ENCODE peak calls at places on chromosomes 13 and 19, in five cellular contexts. One of them, this sample, is unnamed.

GRCh38 chr13:33455291-33455690 is 169.7 kb upstream of the STARD13 start:
- DNase-seq in H1: no peak
- DNase-seq in GM12865: no peak
- DNase-seq in HTR-8/SVneo: no peak
- DNase-seq in iris pigment epithelial cell: no peak
- DNase-seq in this sample: no peak

GRCh38 chr19:17125052-17125727 is 49.6 kb downstream of the MYO9B start:
- DNase-seq in GM12865: peak
- DNase-seq in iris pigment epithelial cell: peak
- DNase-seq in H1: no peak
- DNase-seq in HTR-8/SVneo: no peak
- DNase-seq in this sample: peak

GRCh38 chr19:1047696-1048147 is 7.8 kb downstream of the ABCA7 start:
- DNase-seq in iris pigment epithelial cell: no peak
- DNase-seq in HTR-8/SVneo: no peak
- DNase-seq in H1: peak
- DNase-seq in GM12865: no peak
- DNase-seq in this sample: no peak

GRCh38 chr19:16328824-16329482 is 4.3 kb downstream of the KLF2 start:
- DNase-seq in iris pigment epithelial cell: no peak
- DNase-seq in HTR-8/SVneo: no peak
- DNase-seq in GM12865: peak
- DNase-seq in H1: no peak
- DNase-seq in this sample: no peak

GRCh38 chr13:88622362-88622973 is 951.3 kb downstream of the SLITRK5 start:
- DNase-seq in HTR-8/SVneo: no peak
- DNase-seq in iris pigment epithelial cell: peak
- DNase-seq in H1: no peak
- DNase-seq in GM12865: peak
- DNase-seq in this sample: peak

GRCh38 chr13:93108111-93108581 is 118.5 kb upstream of the GPC6 start:
- DNase-seq in HTR-8/SVneo: no peak
- DNase-seq in H1: no peak
- DNase-seq in iris pigment epithelial cell: no peak
- DNase-seq in GM12865: no peak
- DNase-seq in this sample: peak

GRCh38 chr13:109971006-109971744 is 184.8 kb upstream of the IRS2 start:
- DNase-seq in H1: no peak
- DNase-seq in iris pigment epithelial cell: no peak
- DNase-seq in GM12865: no peak
- DNase-seq in HTR-8/SVneo: no peak
- DNase-seq in this sample: no peak

GRCh38 chr19:11381535-11382369 is 2.4 kb downstream of the EPOR start:
- DNase-seq in iris pigment epithelial cell: peak
- DNase-seq in GM12865: peak
- DNase-seq in H1: peak
- DNase-seq in HTR-8/SVneo: peak
- DNase-seq in this sample: peak

GRCh38 chr19:1624458-1624857 is 19.2 kb upstream of the UQCR11 start:
- DNase-seq in GM12865: peak
- DNase-seq in HTR-8/SVneo: peak
- DNase-seq in iris pigment epithelial cell: peak
- DNase-seq in H1: peak
- DNase-seq in this sample: peak

GRCh38 chr19:35266904-35267817 is 1.6 kb upstream of the USF2 start:
- DNase-seq in GM12865: peak
- DNase-seq in iris pigment epithelial cell: peak
- DNase-seq in HTR-8/SVneo: no peak
- DNase-seq in H1: peak
- DNase-seq in this sample: peak

GRCh38 chr13:49272296-49272695 is 24.6 kb downstream of the CDADC1 start:
- DNase-seq in GM12865: no peak
- DNase-seq in H1: no peak
- DNase-seq in HTR-8/SVneo: no peak
- DNase-seq in iris pigment epithelial cell: no peak
- DNase-seq in this sample: no peak

GRCh38 chr19:17170538-17171297 is 44.4 kb upstream of the USE1 start:
- DNase-seq in GM12865: peak
- DNase-seq in iris pigment epithelial cell: peak
- DNase-seq in H1: no peak
- DNase-seq in HTR-8/SVneo: no peak
- DNase-seq in this sample: no peak

GRCh38 chr13:44470623-44471562 is 97.3 kb downstream of the SERP2 start:
- DNase-seq in GM12865: peak
- DNase-seq in iris pigment epithelial cell: peak
- DNase-seq in H1: no peak
- DNase-seq in HTR-8/SVneo: no peak
- DNase-seq in this sample: peak

GRCh38 chr19:3970313-3970807 is 539 bp downstream of the DAPK3 start:
- DNase-seq in iris pigment epithelial cell: no peak
- DNase-seq in H1: no peak
- DNase-seq in GM12865: no peak
- DNase-seq in HTR-8/SVneo: no peak
- DNase-seq in this sample: no peak

GRCh38 chr19:35793381-35794165 is 18.2 kb downstream of the ARHGAP33 start:
- DNase-seq in iris pigment epithelial cell: no peak
- DNase-seq in H1: no peak
- DNase-seq in HTR-8/SVneo: no peak
- DNase-seq in GM12865: no peak
- DNase-seq in this sample: no peak

GRCh38 chr13:33793726-33794125 is 24.2 kb upstream of the RFC3 start:
- DNase-seq in GM12865: no peak
- DNase-seq in H1: no peak
- DNase-seq in iris pigment epithelial cell: no peak
- DNase-seq in HTR-8/SVneo: no peak
- DNase-seq in this sample: no peak

GRCh38 chr19:11361037-11361770 is 6.0 kb downstream of the PLPPR2 start:
- DNase-seq in GM12865: no peak
- DNase-seq in iris pigment epithelial cell: no peak
- DNase-seq in H1: peak
- DNase-seq in HTR-8/SVneo: no peak
- DNase-seq in this sample: no peak

GRCh38 chr13:39016789-39017188 is 21.1 kb downstream of the PROSER1 start:
- DNase-seq in iris pigment epithelial cell: peak
- DNase-seq in H1: no peak
- DNase-seq in HTR-8/SVneo: no peak
- DNase-seq in GM12865: peak
- DNase-seq in this sample: peak

GRCh38 chr13:42038661-42039456 is 9.6 kb upstream of the DGKH start:
- DNase-seq in H1: no peak
- DNase-seq in GM12865: no peak
- DNase-seq in HTR-8/SVneo: no peak
- DNase-seq in iris pigment epithelial cell: no peak
- DNase-seq in this sample: no peak

GRCh38 chr19:294819-295686 is 3.9 kb upstream of the PLPP2 start:
- DNase-seq in iris pigment epithelial cell: peak
- DNase-seq in HTR-8/SVneo: no peak
- DNase-seq in H1: peak
- DNase-seq in GM12865: peak
- DNase-seq in this sample: peak

GRCh38 chr13:32126298-32126697 is 94.7 kb downstream of the FRY start:
- DNase-seq in iris pigment epithelial cell: peak
- DNase-seq in H1: no peak
- DNase-seq in GM12865: no peak
- DNase-seq in HTR-8/SVneo: no peak
- DNase-seq in this sample: no peak

GRCh38 chr13:49620170-49620621 is 8.1 kb upstream of the ARL11 start:
- DNase-seq in iris pigment epithelial cell: no peak
- DNase-seq in H1: no peak
- DNase-seq in GM12865: peak
- DNase-seq in HTR-8/SVneo: no peak
- DNase-seq in this sample: no peak

GRCh38 chr19:48926909-48927308 is 6.6 kb upstream of the DHDH start:
- DNase-seq in HTR-8/SVneo: peak
- DNase-seq in iris pigment epithelial cell: peak
- DNase-seq in H1: no peak
- DNase-seq in GM12865: no peak
- DNase-seq in this sample: no peak

GRCh38 chr19:18878858-18879578 is 16.9 kb downstream of the CERS1 start:
- DNase-seq in H1: no peak
- DNase-seq in GM12865: no peak
- DNase-seq in iris pigment epithelial cell: no peak
- DNase-seq in HTR-8/SVneo: no peak
- DNase-seq in this sample: no peak

GRCh38 chr13:79194272-79194671 is 211.8 kb downstream of the RBM26 start:
- DNase-seq in GM12865: peak
- DNase-seq in HTR-8/SVneo: no peak
- DNase-seq in H1: no peak
- DNase-seq in iris pigment epithelial cell: no peak
- DNase-seq in this sample: peak

GRCh38 chr13:99657848-99658265 is 156.6 kb downstream of the TM9SF2 start:
- DNase-seq in iris pigment epithelial cell: peak
- DNase-seq in H1: peak
- DNase-seq in HTR-8/SVneo: no peak
- DNase-seq in GM12865: no peak
- DNase-seq in this sample: no peak

GRCh38 chr19:2333027-2333806 is 4.7 kb downstream of the SPPL2B start:
- DNase-seq in HTR-8/SVneo: no peak
- DNase-seq in iris pigment epithelial cell: no peak
- DNase-seq in H1: peak
- DNase-seq in GM12865: no peak
- DNase-seq in this sample: peak

GRCh38 chr19:38529610-38530009 is 88.1 kb downstream of the MAP4K1 start:
- DNase-seq in GM12865: no peak
- DNase-seq in iris pigment epithelial cell: no peak
- DNase-seq in H1: no peak
- DNase-seq in HTR-8/SVneo: no peak
- DNase-seq in this sample: no peak

GRCh38 chr13:73025212-73026012 is 33.4 kb upstream of the KLF5 start:
- DNase-seq in iris pigment epithelial cell: peak
- DNase-seq in HTR-8/SVneo: no peak
- DNase-seq in GM12865: no peak
- DNase-seq in H1: no peak
- DNase-seq in this sample: no peak

GRCh38 chr13:112849500-112849899 is 119.5 kb upstream of the MCF2L start:
- DNase-seq in GM12865: no peak
- DNase-seq in iris pigment epithelial cell: peak
- DNase-seq in HTR-8/SVneo: no peak
- DNase-seq in H1: no peak
- DNase-seq in this sample: no peak

GRCh38 chr19:40702337-40703012 is 12.0 kb upstream of the NUMBL start:
- DNase-seq in GM12865: no peak
- DNase-seq in HTR-8/SVneo: no peak
- DNase-seq in iris pigment epithelial cell: no peak
- DNase-seq in H1: peak
- DNase-seq in this sample: no peak

GRCh38 chr13:50366488-50367174 is 351.4 kb downstream of the KCNRG start:
- DNase-seq in iris pigment epithelial cell: no peak
- DNase-seq in GM12865: peak
- DNase-seq in HTR-8/SVneo: no peak
- DNase-seq in H1: no peak
- DNase-seq in this sample: no peak

GRCh38 chr13:80336335-80336734 is 4.6 kb downstream of the SPRY2 start:
- DNase-seq in HTR-8/SVneo: no peak
- DNase-seq in iris pigment epithelial cell: peak
- DNase-seq in H1: no peak
- DNase-seq in GM12865: no peak
- DNase-seq in this sample: no peak

GRCh38 chr13:48976677-48977625 is 1.2 kb downstream of the FNDC3A start:
- DNase-seq in GM12865: peak
- DNase-seq in iris pigment epithelial cell: peak
- DNase-seq in HTR-8/SVneo: no peak
- DNase-seq in H1: no peak
- DNase-seq in this sample: no peak

GRCh38 chr13:30049692-30050091 is 199.3 kb upstream of the UBL3 start:
- DNase-seq in iris pigment epithelial cell: no peak
- DNase-seq in GM12865: no peak
- DNase-seq in H1: no peak
- DNase-seq in HTR-8/SVneo: no peak
- DNase-seq in this sample: no peak

GRCh38 chr19:45283443-45284033 is 32.5 kb downstream of the MARK4 start:
- DNase-seq in GM12865: peak
- DNase-seq in H1: no peak
- DNase-seq in HTR-8/SVneo: no peak
- DNase-seq in iris pigment epithelial cell: peak
- DNase-seq in this sample: no peak